ENCODE peak calls at places on chromosomes 1 and 21, in four cellular contexts. J, K, O and Y are unnamed samples.

GRCh38 chr1:199269241-199269640 is 630.4 kb downstream of the PTPRC start:
- DNase-seq in K (no peak), O (no peak), J (no peak), Y (no peak)

GRCh38 chr1:11198851-11199628 is 9.9 kb downstream of the ANGPTL7 start:
- DNase-seq in J (peak; percentile 34), O (no peak), K (no peak), Y (no peak)

GRCh38 chr1:37562984-37563383 is 6.2 kb downstream of the DNALI1 start:
- DNase-seq in J (no peak), O (no peak), K (no peak), Y (peak; percentile 85)

GRCh38 chr21:17730782-17731181 is 88.4 kb downstream of the C21orf91 start:
- DNase-seq in O (no peak), J (no peak), K (no peak), Y (no peak)

GRCh38 chr1:230255116-230255515 is 171.0 kb downstream of the PGBD5 start:
- DNase-seq in O (no peak), K (no peak), J (no peak), Y (no peak)

GRCh38 chr1:212671342-212672031 is 28.2 kb downstream of the BATF3 start:
- DNase-seq in K (no peak), J (peak; percentile 40), O (no peak), Y (no peak)

GRCh38 chr1:112092656-112093371 is 103.3 kb upstream of the KCND3 start:
- DNase-seq in K (no peak), J (no peak), O (no peak), Y (no peak)

GRCh38 chr1:209160230-209160629 is 423.3 kb upstream of the CAMK1G start:
- DNase-seq in K (no peak), O (no peak), J (no peak), Y (no peak)

GRCh38 chr1:205633421-205633976 is 1.7 kb upstream of the ELK4 start:
- DNase-seq in J (no peak), K (no peak), O (no peak), Y (no peak)

GRCh38 chr1:157704878-157705277 is 4.3 kb upstream of the FCRL3 start:
- DNase-seq in K (no peak), O (no peak), J (no peak), Y (no peak)

GRCh38 chr21:28538987-28539622 is 453.6 kb downstream of the LTN1 start:
- DNase-seq in K (no peak), O (no peak), J (no peak), Y (no peak)

GRCh38 chr21:29152936-29153335 is 22.5 kb downstream of the MAP3K7CL start:
- DNase-seq in J (no peak), O (no peak), K (no peak), Y (no peak)

GRCh38 chr1:237887542-237887941 is 3.2 kb downstream of the ZP4 start:
- DNase-seq in K (no peak), O (no peak), J (no peak), Y (no peak)

GRCh38 chr21:25911730-25912401 is 177.1 kb downstream of the GABPA start:
- DNase-seq in K (no peak), J (no peak), O (no peak), Y (no peak)

GRCh38 chr21:42652527-42653491 is 612 bp upstream of the PDE9A start:
- DNase-seq in J (peak; percentile 98), O (peak; percentile 58), K (no peak), Y (peak; percentile 55)

GRCh38 chr1:9626201-9626608 is 25.3 kb upstream of the PIK3CD start:
- DNase-seq in K (no peak), O (no peak), J (peak; percentile 23), Y (no peak)

GRCh38 chr1:58649555-58649954 is 50.3 kb downstream of the MYSM1 start:
- DNase-seq in J (no peak), O (no peak), K (no peak), Y (peak; percentile 8)

DNA sequence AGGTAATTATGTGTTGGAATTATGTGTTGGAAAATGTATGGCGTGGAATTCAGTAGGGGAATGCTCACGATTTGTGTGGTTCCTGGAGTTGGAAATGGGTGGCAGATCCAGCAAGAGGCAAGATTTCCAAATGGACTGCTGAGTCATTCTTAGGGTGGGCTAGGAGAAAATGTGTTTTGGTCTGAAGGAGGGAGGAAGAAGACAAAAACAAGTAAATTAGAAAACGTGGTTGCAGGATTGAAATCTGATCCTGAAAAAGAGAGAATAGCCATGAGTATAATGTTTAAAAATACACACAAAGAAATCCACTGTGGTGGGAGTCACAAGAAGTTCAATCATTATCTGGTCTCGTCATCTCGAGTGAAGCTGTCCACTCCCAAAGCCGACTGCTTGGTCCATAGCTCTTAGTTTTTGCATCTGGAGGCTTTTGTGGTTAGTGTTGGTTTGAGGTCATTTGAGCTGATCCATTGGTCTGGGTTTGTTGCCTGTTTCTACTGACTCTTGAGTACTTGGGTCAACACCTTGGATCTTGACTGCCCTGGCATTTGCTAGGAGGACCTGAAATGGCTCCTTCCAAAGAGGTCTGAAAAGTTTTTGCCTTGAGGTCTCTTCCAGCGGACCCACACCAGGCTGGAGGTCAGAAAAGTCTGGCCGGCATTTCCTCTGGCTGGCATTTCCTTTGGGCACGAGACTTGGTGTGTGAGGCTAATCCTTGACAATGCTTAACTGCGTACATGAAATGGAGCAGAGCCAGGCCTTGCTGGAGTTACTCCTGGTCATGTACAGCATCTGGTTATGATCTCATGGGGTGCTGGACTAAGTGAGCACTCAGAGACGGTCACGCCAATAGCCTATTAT is 9.2 kb downstream of the MX2 start:
- DNase-seq in J (no peak), K (no peak), O (no peak), Y (no peak)
- TF ChIP-seq ELF1 in J (no peak), K (no peak), O (no peak), Y (no peak)

GRCh38 chr1:100785399-100786082 is 66.0 kb downstream of the VCAM1 start:
- DNase-seq in J (no peak), K (no peak), O (no peak), Y (no peak)
- TF ChIP-seq ELF1 in J (no peak), K (no peak), O (no peak), Y (peak; percentile 16)

DNA sequence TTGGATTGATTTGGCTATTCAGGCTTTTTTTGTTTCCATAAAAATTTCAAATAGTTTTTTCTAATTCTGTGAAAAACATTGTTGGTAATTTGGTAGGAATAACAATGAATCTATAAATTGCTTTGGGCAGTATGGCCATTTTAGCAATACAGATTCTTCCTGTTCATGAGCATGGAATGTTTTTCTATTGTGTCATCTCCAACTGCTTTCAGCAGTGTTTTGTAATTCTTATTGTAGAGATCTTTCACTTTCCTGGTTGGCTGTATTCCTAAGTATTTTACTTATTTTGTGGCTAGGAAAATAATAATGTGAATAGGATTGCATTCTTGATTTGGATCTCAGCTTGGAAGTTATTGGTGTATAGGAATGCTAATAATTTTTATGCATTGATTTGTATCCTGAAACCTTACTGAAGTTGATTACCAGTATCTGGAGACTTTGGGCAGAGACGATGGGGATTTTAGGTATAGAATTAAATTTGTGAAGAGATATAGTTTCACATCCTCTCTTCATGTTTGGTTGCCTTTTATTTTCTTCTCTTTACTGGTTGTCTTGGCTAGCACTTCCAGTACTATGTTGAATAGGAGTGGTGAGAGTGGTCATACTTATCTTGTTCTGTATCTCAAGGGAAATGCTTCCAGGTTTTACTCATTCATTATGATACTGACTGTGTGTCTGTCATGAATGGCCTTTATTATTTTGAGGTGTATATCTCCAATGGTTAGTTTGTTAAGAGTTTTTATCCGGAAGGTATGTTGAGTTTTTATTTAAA is 57.3 kb downstream of the DRAM2 start:
- DNase-seq in J (no peak), O (no peak), K (no peak), Y (no peak)
- TF ChIP-seq ELF1 in J (no peak), O (no peak), K (no peak), Y (no peak)

GRCh38 chr1:156103521-156103947 is 11.0 kb upstream of the LMNA start:
- DNase-seq in J (peak; percentile 61), O (no peak), K (no peak), Y (no peak)
- TF ChIP-seq ELF1 in J (peak; percentile 5), O (no peak), K (no peak), Y (no peak)

GRCh38 chr1:168234846-168235547 is 9.2 kb downstream of the SFT2D2 start:
- DNase-seq in O (peak; percentile 56), J (peak; percentile 51), K (peak; percentile 31), Y (peak; percentile 67)
- TF ChIP-seq ELF1 in O (no peak), J (no peak), K (no peak), Y (no peak)